ENCODE peak calls at places on chromosomes 13 and 19, in five cellular contexts. One of them, this sample, is unnamed.

GRCh38 chr19:1579222-1579621 is 11.1 kb upstream of the MEX3D start:
- DNase-seq in endodermal cell: no peak
- DNase-seq in WTC11: no peak
- DNase-seq in stomach: no peak
- DNase-seq in foreskin fibroblast: no peak
- DNase-seq in this sample: no peak

GRCh38 chr13:20264271-20265018 is 32.3 kb upstream of the GJB6 start:
- DNase-seq in endodermal cell: no peak
- DNase-seq in WTC11: no peak
- DNase-seq in stomach: no peak
- DNase-seq in foreskin fibroblast: no peak
- DNase-seq in this sample: peak; percentile 7

GRCh38 chr19:37583340-37583739 is 11.3 kb downstream of the ZNF571 start:
- DNase-seq in endodermal cell: peak; percentile 55
- DNase-seq in WTC11: peak; percentile 40
- DNase-seq in stomach: no peak
- DNase-seq in foreskin fibroblast: no peak
- DNase-seq in this sample: no peak

GRCh38 chr13:71866173-71867091 is 572 bp downstream of the DACH1 start:
- DNase-seq in endodermal cell: peak; percentile 76
- DNase-seq in WTC11: peak; percentile 36
- DNase-seq in stomach: peak; percentile 31
- DNase-seq in foreskin fibroblast: peak; percentile 36
- DNase-seq in this sample: peak; percentile 12

GRCh38 chr19:3151563-3152430 is 16.0 kb downstream of the GNA15 start:
- DNase-seq in endodermal cell: no peak
- DNase-seq in WTC11: no peak
- DNase-seq in stomach: no peak
- DNase-seq in foreskin fibroblast: no peak
- DNase-seq in this sample: no peak

GRCh38 chr13:49060698-49061387 is 85.1 kb downstream of the FNDC3A start:
- DNase-seq in endodermal cell: no peak
- DNase-seq in WTC11: no peak
- DNase-seq in stomach: no peak
- DNase-seq in foreskin fibroblast: peak; percentile 36
- DNase-seq in this sample: no peak

GRCh38 chr13:85738696-85739320 is 60.4 kb downstream of the SLITRK6 start:
- DNase-seq in endodermal cell: no peak
- DNase-seq in WTC11: no peak
- DNase-seq in stomach: no peak
- DNase-seq in foreskin fibroblast: peak; percentile 4
- DNase-seq in this sample: no peak

GRCh38 chr19:16449330-16449961 is 22.3 kb downstream of the EPS15L1 start:
- DNase-seq in endodermal cell: no peak
- DNase-seq in WTC11: no peak
- DNase-seq in stomach: no peak
- DNase-seq in foreskin fibroblast: no peak
- DNase-seq in this sample: peak; percentile 72

GRCh38 chr13:72990883-72991282 is 67.9 kb upstream of the KLF5 start:
- DNase-seq in endodermal cell: no peak
- DNase-seq in WTC11: no peak
- DNase-seq in stomach: no peak
- DNase-seq in foreskin fibroblast: no peak
- DNase-seq in this sample: no peak

GRCh38 chr13:77362166-77362565 is 35.3 kb upstream of the MYCBP2 start:
- DNase-seq in endodermal cell: no peak
- DNase-seq in WTC11: no peak
- DNase-seq in stomach: no peak
- DNase-seq in foreskin fibroblast: no peak
- DNase-seq in this sample: no peak

GRCh38 chr19:27774337-27774736 is 1438.6 kb downstream of the UQCRFS1 start:
- DNase-seq in endodermal cell: peak; percentile 84
- DNase-seq in WTC11: peak; percentile 29
- DNase-seq in stomach: no peak
- DNase-seq in foreskin fibroblast: peak; percentile 8
- DNase-seq in this sample: peak; percentile 14
- TF ChIP-seq CTCF in endodermal cell: peak; percentile 46
- TF ChIP-seq CTCF in WTC11: peak; percentile 26
- TF ChIP-seq CTCF in stomach: no peak
- TF ChIP-seq CTCF in foreskin fibroblast: peak; percentile 15
- TF ChIP-seq CTCF in this sample: no peak

DNA sequence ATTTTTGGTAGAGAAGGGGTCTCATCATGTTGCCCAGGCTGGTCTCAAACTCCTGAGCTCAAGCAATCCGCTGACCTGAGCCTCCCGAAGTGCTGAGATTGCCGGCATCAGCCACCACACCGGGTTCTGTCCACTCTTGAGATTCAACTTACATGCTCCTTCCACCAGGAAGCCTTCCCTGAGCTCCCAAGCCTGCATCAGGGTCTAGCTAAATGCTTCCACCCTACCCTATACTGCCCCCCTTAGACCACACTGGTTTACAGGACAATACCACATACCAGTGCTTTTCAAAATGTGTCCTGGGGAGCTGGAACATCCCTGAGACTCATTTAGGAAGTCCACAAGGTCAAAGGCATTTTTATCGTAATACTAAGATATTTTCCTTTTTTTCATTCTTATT is 15.1 kb upstream of the CACNG8 start:
- DNase-seq in endodermal cell: peak; percentile 81
- DNase-seq in WTC11: no peak
- DNase-seq in stomach: no peak
- DNase-seq in foreskin fibroblast: no peak
- DNase-seq in this sample: no peak
- TF ChIP-seq CTCF in endodermal cell: peak; percentile 68
- TF ChIP-seq CTCF in WTC11: no peak
- TF ChIP-seq CTCF in stomach: no peak
- TF ChIP-seq CTCF in foreskin fibroblast: no peak
- TF ChIP-seq CTCF in this sample: no peak

GRCh38 chr19:43774103-43774939 is 6.5 kb downstream of the KCNN4 start:
- DNase-seq in endodermal cell: peak; percentile 94
- DNase-seq in WTC11: peak; percentile 92
- DNase-seq in stomach: peak; percentile 80
- DNase-seq in foreskin fibroblast: peak; percentile 89
- DNase-seq in this sample: no peak
- TF ChIP-seq CTCF in endodermal cell: peak; percentile 83
- TF ChIP-seq CTCF in WTC11: peak; percentile 44
- TF ChIP-seq CTCF in stomach: peak; percentile 25
- TF ChIP-seq CTCF in foreskin fibroblast: peak; percentile 58
- TF ChIP-seq CTCF in this sample: no peak

GRCh38 chr19:23531976-23532375 is 136.7 kb upstream of the ZNF91 start:
- DNase-seq in endodermal cell: no peak
- DNase-seq in WTC11: no peak
- DNase-seq in stomach: no peak
- DNase-seq in foreskin fibroblast: no peak
- DNase-seq in this sample: no peak
- TF ChIP-seq CTCF in endodermal cell: no peak
- TF ChIP-seq CTCF in WTC11: no peak
- TF ChIP-seq CTCF in stomach: no peak
- TF ChIP-seq CTCF in foreskin fibroblast: no peak
- TF ChIP-seq CTCF in this sample: no peak

DNA sequence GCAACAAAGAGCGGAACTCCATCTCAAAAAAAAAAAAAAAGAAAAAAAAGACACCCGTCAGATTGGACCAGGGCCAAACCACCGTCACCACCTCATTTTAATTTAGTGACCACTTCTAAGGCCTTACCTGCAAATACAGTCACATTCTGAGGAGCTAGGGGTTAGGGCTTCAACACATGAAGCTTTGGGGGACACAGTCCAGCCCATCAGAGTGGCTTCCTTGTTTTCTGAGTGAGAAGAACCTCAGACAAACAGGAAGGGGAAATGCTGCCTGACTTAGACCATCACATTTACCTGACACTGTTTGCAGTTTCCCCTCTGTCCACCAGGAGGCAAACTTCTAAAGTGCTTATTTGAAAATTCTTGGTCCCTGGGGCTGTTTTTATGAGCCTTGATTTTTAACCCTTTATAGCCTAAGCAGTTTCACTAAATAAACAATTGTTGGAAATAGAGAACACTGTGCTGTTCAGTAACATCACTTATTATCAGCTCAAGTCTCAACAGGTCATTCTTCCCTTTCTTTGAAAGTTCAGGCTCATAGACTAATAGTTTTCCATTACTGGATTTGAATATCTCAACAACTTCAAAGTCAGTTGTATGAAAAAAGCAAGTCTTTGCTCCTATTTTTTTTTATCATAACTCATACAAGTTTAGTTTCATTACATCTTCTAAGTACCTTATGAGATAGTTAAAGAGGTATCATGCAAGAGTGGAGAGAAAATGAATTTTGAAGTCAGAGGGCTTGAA is 74.9 kb upstream of the WASF3 start:
- DNase-seq in endodermal cell: peak; percentile 93
- DNase-seq in WTC11: peak; percentile 74
- DNase-seq in stomach: peak; percentile 71
- DNase-seq in foreskin fibroblast: peak; percentile 82
- DNase-seq in this sample: peak; percentile 80
- TF ChIP-seq CTCF in endodermal cell: peak; percentile 93
- TF ChIP-seq CTCF in WTC11: peak; percentile 89
- TF ChIP-seq CTCF in stomach: peak; percentile 86
- TF ChIP-seq CTCF in foreskin fibroblast: peak; percentile 90
- TF ChIP-seq CTCF in this sample: peak; percentile 91

DNA sequence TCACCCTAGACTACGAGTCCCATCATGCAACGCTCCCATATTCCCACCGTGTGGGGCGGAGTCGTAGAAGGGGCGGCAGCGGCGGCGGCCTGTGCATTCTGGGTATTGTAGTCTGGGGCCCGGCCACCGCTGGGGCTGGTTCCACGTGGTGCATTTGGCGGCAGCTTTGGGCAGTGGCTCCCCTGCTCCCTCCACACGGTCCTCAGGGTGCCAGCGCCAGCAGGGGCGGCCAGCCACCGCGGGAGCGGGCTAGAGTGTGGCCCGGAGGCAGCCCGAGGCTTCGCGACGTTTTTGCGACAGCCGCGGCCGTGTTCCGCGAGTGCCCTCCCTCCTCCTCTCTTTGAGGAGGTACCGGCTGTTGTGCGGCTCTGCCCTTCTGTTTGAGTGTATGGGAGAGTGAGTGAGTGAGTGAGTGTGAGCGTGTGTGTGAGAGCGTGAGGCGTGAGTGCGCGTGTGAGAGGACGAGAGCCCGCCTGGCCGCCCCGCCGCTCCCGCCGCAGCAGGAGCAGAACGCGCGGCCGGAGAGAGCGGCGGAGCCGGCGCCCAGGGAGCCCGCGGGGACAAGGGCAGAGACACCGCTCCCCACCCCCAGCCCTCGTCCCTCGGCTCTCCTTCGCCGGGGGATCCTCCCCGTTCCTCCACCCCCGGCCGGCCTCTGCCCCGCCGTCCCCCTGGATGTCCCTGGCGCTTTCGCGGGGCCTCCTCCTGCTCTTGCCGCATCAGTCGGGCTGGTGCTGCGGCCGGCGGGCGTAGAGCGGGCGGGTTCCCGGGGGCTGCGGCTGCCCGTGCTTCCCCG is at the start of gene CDK8:
- DNase-seq in endodermal cell: peak; percentile 95
- DNase-seq in WTC11: peak; percentile 85
- DNase-seq in stomach: peak; percentile 88
- DNase-seq in foreskin fibroblast: peak; percentile 96
- DNase-seq in this sample: peak; percentile 92
- TF ChIP-seq CTCF in endodermal cell: no peak
- TF ChIP-seq CTCF in WTC11: no peak
- TF ChIP-seq CTCF in stomach: no peak
- TF ChIP-seq CTCF in foreskin fibroblast: no peak
- TF ChIP-seq CTCF in this sample: no peak

DNA sequence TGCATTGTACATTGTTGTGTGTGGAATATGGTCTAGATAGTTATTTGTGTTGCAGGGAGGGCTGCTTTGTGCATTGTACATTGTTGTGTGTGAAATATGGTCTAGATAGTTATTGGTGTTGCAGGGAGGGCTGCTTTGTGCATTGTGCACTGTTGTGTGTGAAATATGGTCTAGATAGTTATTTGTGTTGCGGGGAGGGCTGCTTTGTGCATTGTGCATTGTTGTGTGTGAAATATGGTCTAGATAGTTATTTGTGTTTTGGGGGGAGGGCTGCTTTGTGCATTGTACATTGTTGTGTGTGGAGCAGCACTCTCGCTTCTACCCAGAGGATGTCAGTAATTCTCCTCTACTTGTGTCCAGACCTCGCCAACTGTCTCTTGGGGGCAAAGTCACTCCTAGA is 36.3 kb upstream of the ZNF835 start:
- DNase-seq in endodermal cell: no peak
- DNase-seq in WTC11: no peak
- DNase-seq in stomach: no peak
- DNase-seq in foreskin fibroblast: no peak
- DNase-seq in this sample: no peak
- TF ChIP-seq CTCF in endodermal cell: no peak
- TF ChIP-seq CTCF in WTC11: no peak
- TF ChIP-seq CTCF in stomach: no peak
- TF ChIP-seq CTCF in foreskin fibroblast: no peak
- TF ChIP-seq CTCF in this sample: no peak

GRCh38 chr13:38685974-38686571 is 804 bp upstream of the FREM2 start:
- DNase-seq in endodermal cell: peak; percentile 86
- DNase-seq in WTC11: peak; percentile 58
- DNase-seq in stomach: no peak
- DNase-seq in foreskin fibroblast: peak; percentile 4
- DNase-seq in this sample: no peak
- TF ChIP-seq CTCF in endodermal cell: peak; percentile 74
- TF ChIP-seq CTCF in WTC11: no peak
- TF ChIP-seq CTCF in stomach: peak; percentile 38
- TF ChIP-seq CTCF in foreskin fibroblast: no peak
- TF ChIP-seq CTCF in this sample: no peak

GRCh38 chr19:14058182-14059092 is 3.4 kb downstream of the PALM3 start:
- DNase-seq in endodermal cell: no peak
- DNase-seq in WTC11: no peak
- DNase-seq in stomach: no peak
- DNase-seq in foreskin fibroblast: no peak
- DNase-seq in this sample: no peak

GRCh38 chr19:14056741-14057356 is 5.0 kb downstream of the PALM3 start:
- DNase-seq in endodermal cell: no peak
- DNase-seq in WTC11: no peak
- DNase-seq in stomach: no peak
- DNase-seq in foreskin fibroblast: no peak
- DNase-seq in this sample: no peak

GRCh38 chr19:14061081-14061749 is 661 bp downstream of the PALM3 start:
- DNase-seq in endodermal cell: no peak
- DNase-seq in WTC11: no peak
- DNase-seq in stomach: peak; percentile 53
- DNase-seq in foreskin fibroblast: no peak
- DNase-seq in this sample: no peak

GRCh38 chr19:14059652-14060155 is 2.2 kb downstream of the PALM3 start:
- DNase-seq in endodermal cell: no peak
- DNase-seq in WTC11: no peak
- DNase-seq in stomach: no peak
- DNase-seq in foreskin fibroblast: no peak
- DNase-seq in this sample: no peak

GRCh38 chr19:14059093-14059480 is 2.8 kb downstream of the PALM3 start:
- DNase-seq in endodermal cell: peak; percentile 81
- DNase-seq in WTC11: peak; percentile 78
- DNase-seq in stomach: peak; percentile 34
- DNase-seq in foreskin fibroblast: peak; percentile 28
- DNase-seq in this sample: peak; percentile 77
- TF ChIP-seq CTCF in endodermal cell: peak; percentile 87
- TF ChIP-seq CTCF in WTC11: peak; percentile 87
- TF ChIP-seq CTCF in stomach: peak; percentile 42
- TF ChIP-seq CTCF in foreskin fibroblast: peak; percentile 82
- TF ChIP-seq CTCF in this sample: peak; percentile 91

This sample was measured in activated CD8-positive, alpha-beta T cell treated with anti-CD3 and anti-CD28 coated beads for 36 hours.